ENCODE peak calls at places on chromosomes 7 and 10, in seven cellular contexts. A is fibroblast of mammary gland, B is GM20000, D is astrocyte of the spinal cord, O is tibial nerve, Q is mucosa of gallbladder, G is cardiac septum. L is an unnamed sample.

GRCh38 chr10:69910566-69910965 is 108.9 kb downstream of the COL13A1 start:
- DNase-seq in O (no peak), A (no peak), Q (no peak), B (no peak), G (no peak), D (no peak), L (no peak)

GRCh38 chr7:156238366-156239133 is 402.0 kb upstream of the RNF32 start:
- DNase-seq in Q (no peak), A (no peak), G (no peak), O (no peak), B (no peak), D (no peak), L (no peak)

GRCh38 chr7:92489634-92490033 is 11.9 kb upstream of the ERVW-1 start:
- DNase-seq in Q (no peak), O (no peak), A (peak), D (no peak), G (no peak), B (no peak), L (no peak)

GRCh38 chr10:5046410-5046809 is 42.8 kb upstream of the AKR1C2 start:
- DNase-seq in D (no peak), Q (no peak), G (no peak), B (no peak), A (no peak), O (no peak), L (no peak)

GRCh38 chr7:69800495-69800894 is 202.2 kb downstream of the AUTS2 start:
- DNase-seq in B (no peak), O (no peak), D (no peak), G (no peak), Q (peak), A (peak), L (no peak)

GRCh38 chr7:51950811-51951210 is 634.2 kb upstream of the COBL start:
- DNase-seq in B (no peak), O (no peak), G (no peak), Q (no peak), A (no peak), D (peak), L (no peak)

GRCh38 chr10:34655286-34656170 is 159.6 kb downstream of the PARD3 start:
- DNase-seq in A (peak), D (peak), B (peak), O (peak), Q (peak), G (no peak), L (no peak)

GRCh38 chr10:123357363-123358075 is 203.3 kb downstream of the BUB3 start:
- DNase-seq in G (no peak), A (no peak), Q (no peak), D (no peak), O (no peak), B (no peak), L (no peak)

GRCh38 chr10:8508882-8509281 is 454.4 kb downstream of the GATA3 start:
- DNase-seq in D (no peak), A (no peak), B (no peak), O (no peak), G (no peak), Q (no peak), L (no peak)

GRCh38 chr10:104274762-104275721 is 6.1 kb downstream of the GSTO2 start:
- DNase-seq in G (no peak), A (peak), B (peak), O (no peak), Q (no peak), D (peak), L (no peak)

GRCh38 chr10:115963848-115964247 is 309.2 kb downstream of the GFRA1 start:
- DNase-seq in Q (no peak), B (no peak), A (no peak), O (no peak), D (peak), G (no peak), L (no peak)

GRCh38 chr10:130111115-130111847 is 651 bp upstream of the C10orf143 start:
- DNase-seq in D (peak), Q (peak), G (peak), A (peak), B (peak), O (peak), L (peak)

GRCh38 chr7:17852361-17852760 is 87.9 kb downstream of the SNX13 start:
- DNase-seq in A (no peak), D (no peak), B (no peak), Q (no peak), O (no peak), G (no peak), L (no peak)

GRCh38 chr10:22711373-22711772 is 3.0 kb downstream of the PIP4K2A start:
- DNase-seq in Q (no peak), A (no peak), G (no peak), B (no peak), O (no peak), D (no peak), L (no peak)

GRCh38 chr10:132674311-132674710 is 111.6 kb downstream of the NKX6-2 start:
- DNase-seq in Q (no peak), B (no peak), D (no peak), A (no peak), O (no peak), G (peak), L (no peak)

GRCh38 chr7:44390701-44391100 is 65.3 kb upstream of the CAMK2B start:
- DNase-seq in A (no peak), B (no peak), D (no peak), O (no peak), G (peak), Q (no peak), L (no peak)

GRCh38 chr7:130875265-130875741 is 141.3 kb upstream of the KLF14 start:
- DNase-seq in O (no peak), A (peak), G (no peak), D (no peak), B (peak), Q (no peak), L (no peak)

GRCh38 chr7:101666751-101667150 is 37.7 kb upstream of the MYL10 start:
- DNase-seq in D (no peak), Q (no peak), A (peak), B (no peak), O (no peak), G (no peak), L (no peak)

GRCh38 chr7:138429577-138430250 is 30.3 kb upstream of the TRIM24 start:
- DNase-seq in Q (no peak), G (no peak), D (no peak), A (no peak), B (no peak), O (no peak), L (no peak)

GRCh38 chr7:108033776-108034497 is 31.0 kb upstream of the LAMB1 start:
- DNase-seq in A (no peak), Q (no peak), B (no peak), O (no peak), G (no peak), D (no peak), L (no peak)

GRCh38 chr10:43305881-43306280 is 39.0 kb upstream of the RASGEF1A start:
- DNase-seq in A (peak), O (no peak), G (no peak), D (no peak), Q (no peak), B (no peak), L (no peak)

GRCh38 chr10:92969151-92969550 is 91.4 kb upstream of the CYP26C1 start:
- DNase-seq in Q (no peak), G (no peak), B (no peak), A (peak), O (no peak), D (no peak), L (no peak)

GRCh38 chr10:101839421-101840063 is 4.1 kb downstream of the KCNIP2 start:
- DNase-seq in B (peak), Q (no peak), O (no peak), D (no peak), G (peak), A (peak), L (no peak)

GRCh38 chr7:132255084-132255483 is 321.2 kb downstream of the PLXNA4 start:
- DNase-seq in A (no peak), O (no peak), Q (no peak), D (no peak), B (no peak), G (peak), L (no peak)

GRCh38 chr7:134932707-134933370 is 53.5 kb upstream of the AGBL3 start:
- DNase-seq in Q (peak), O (no peak), B (peak), A (peak), G (no peak), D (peak), L (peak)

GRCh38 chr7:105664816-105665525 is 83.7 kb upstream of the EFCAB10 start:
- DNase-seq in B (no peak), G (no peak), D (peak), A (no peak), O (no peak), Q (no peak), L (no peak)

GRCh38 chr7:99919814-99920618 is 686 bp upstream of the TRIM4 start:
- DNase-seq in O (no peak), G (no peak), B (no peak), Q (no peak), D (peak), A (peak), L (no peak)

GRCh38 chr10:95517536-95518454 is 43.4 kb downstream of the SORBS1 start:
- DNase-seq in O (no peak), A (peak), B (no peak), D (peak), Q (peak), G (no peak), L (no peak)

GRCh38 chr10:132397036-132397541 is at the start of gene PWWP2B:
- DNase-seq in G (no peak), O (no peak), D (no peak), B (peak), A (no peak), Q (no peak), L (no peak)

GRCh38 chr10:88949912-88950664 is 2.5 kb downstream of the ACTA2 start:
- DNase-seq in Q (no peak), O (no peak), D (peak), A (peak), G (no peak), B (no peak), L (no peak)

GRCh38 chr10:75541411-75541810 is 110.0 kb downstream of the LRMDA start:
- DNase-seq in B (no peak), G (no peak), Q (no peak), O (no peak), D (no peak), A (no peak), L (no peak)

GRCh38 chr7:90246184-90246583 is 1.2 kb downstream of the CFAP69 start:
- DNase-seq in D (peak), O (peak), B (no peak), G (no peak), A (peak), Q (peak), L (no peak)